ENCODE peak calls at places on chromosomes 11 and 22, in four cellular contexts. P, L, S and N are unnamed samples.

GRCh38 chr22:44595841-44596341 is 97.9 kb upstream of the RTL6 start:
- DNase-seq in S (no peak), L (no peak), P (peak), N (no peak)

GRCh38 chr11:57801185-57801490 is 39.5 kb downstream of the CTNND1 start:
- DNase-seq in S (no peak), P (no peak), L (no peak), N (no peak)

GRCh38 chr11:5624489-5625278 is at the start of gene TRIM34:
- DNase-seq in S (no peak), L (peak), P (no peak), N (no peak)

GRCh38 chr22:40703174-40703573 is 23.9 kb downstream of the MCHR1 start:
- DNase-seq in S (no peak), P (no peak), L (peak), N (no peak)

GRCh38 chr11:134120921-134121526 is 52.2 kb downstream of the JAM3 start:
- DNase-seq in S (no peak), P (peak), L (no peak), N (no peak)

GRCh38 chr11:43738600-43739409 is 58.3 kb downstream of the HSD17B12 start:
- DNase-seq in S (peak), L (no peak), P (no peak), N (no peak)

GRCh38 chr11:32392840-32393239 is 42.5 kb downstream of the WT1 start:
- DNase-seq in L (no peak), S (no peak), P (no peak), N (no peak)

GRCh38 chr22:42905702-42906183 is 48.7 kb upstream of the ARFGAP3 start:
- DNase-seq in L (no peak), P (peak), S (no peak), N (no peak)

GRCh38 chr22:19193879-19194278 is 15.3 kb upstream of the SLC25A1 start:
- DNase-seq in L (no peak), P (no peak), S (no peak), N (no peak)

GRCh38 chr11:76148941-76149613 is 57.2 kb downstream of the WNT11 start:
- DNase-seq in P (no peak), S (peak), L (no peak), N (no peak)

GRCh38 chr11:12239396-12240298 is 129.3 kb downstream of the MICAL2 start:
- DNase-seq in P (no peak), L (no peak), S (no peak), N (no peak)

GRCh38 chr11:61904539-61905048 is 12.8 kb downstream of the RAB3IL1 start:
- DNase-seq in P (no peak), L (no peak), S (peak), N (no peak)

GRCh38 chr11:4146765-4147098 is 52.1 kb downstream of the RRM1 start:
- DNase-seq in L (no peak), P (no peak), S (no peak), N (no peak)

GRCh38 chr11:131561486-131561885 is 191.1 kb downstream of the NTM start:
- DNase-seq in L (no peak), S (no peak), P (no peak), N (no peak)

GRCh38 chr11:76030973-76031590 is 175.2 kb downstream of the WNT11 start:
- DNase-seq in P (no peak), L (no peak), S (no peak), N (no peak)

GRCh38 chr11:62823677-62824076 is 8.2 kb downstream of the STX5 start:
- DNase-seq in P (no peak), S (no peak), L (no peak), N (no peak)

GRCh38 chr11:134330611-134331564 is 900 bp upstream of the GLB1L2 start:
- DNase-seq in L (no peak), S (peak), P (no peak), N (no peak)

GRCh38 chr11:60919956-60920355 is 4.3 kb upstream of the TMEM132A start:
- DNase-seq in L (no peak), S (no peak), P (no peak), N (no peak)

GRCh38 chr11:73579641-73580434 is 18.1 kb downstream of the FAM168A start:
- DNase-seq in S (no peak), L (no peak), P (no peak), N (no peak)

GRCh38 chr11:106030609-106031008 is 8.6 kb upstream of the MSANTD4 start:
- DNase-seq in P (no peak), L (no peak), S (no peak), N (no peak)

GRCh38 chr22:33873186-33873585 is 47.1 kb downstream of the LARGE1 start:
- DNase-seq in S (no peak), L (no peak), P (no peak), N (no peak)

GRCh38 chr11:100687032-100687629 is at the start of gene ARHGAP42:
- DNase-seq in P (peak), L (no peak), S (peak), N (peak)

GRCh38 chr11:75292943-75293342 is 52.4 kb downstream of the TPBGL start:
- DNase-seq in L (no peak), P (no peak), S (no peak), N (no peak)

GRCh38 chr11:61694971-61695706 is 14.9 kb downstream of the DAGLA start:
- DNase-seq in S (peak), L (no peak), P (peak), N (no peak)

DNA sequence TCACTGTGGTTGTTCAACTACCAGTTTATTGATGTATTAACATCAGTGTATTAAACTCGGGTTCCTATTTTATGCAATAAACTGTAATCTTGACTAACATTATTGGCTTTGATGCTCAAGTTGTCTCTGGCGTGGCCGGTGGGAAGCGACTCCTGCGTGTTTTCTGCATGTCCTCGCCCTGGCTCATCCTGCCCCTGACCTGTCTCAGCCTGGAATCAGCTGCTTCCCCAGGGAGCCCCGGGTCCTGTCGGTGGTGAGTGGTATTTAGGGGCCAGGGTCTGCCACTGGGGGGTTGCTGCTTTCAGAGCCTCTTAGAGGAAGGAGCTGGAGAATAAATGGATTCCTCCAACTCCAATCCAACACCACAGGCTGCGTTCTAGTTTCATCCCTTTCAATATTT is 22.5 kb downstream of the IFITM10 start:
- DNase-seq in L (no peak), S (no peak), P (no peak), N (no peak)
- TF ChIP-seq TCF12 in L (no peak), S (no peak), P (no peak), N (no peak)

GRCh38 chr22:32206774-32207758 is 2.2 kb upstream of the RFPL2 start:
- DNase-seq in L (no peak), S (peak), P (peak), N (peak)
- TF ChIP-seq TCF12 in L (no peak), S (no peak), P (no peak), N (no peak)

GRCh38 chr22:20584029-20584871 is 76.8 kb downstream of the MED15 start:
- DNase-seq in P (no peak), L (no peak), S (no peak), N (no peak)
- TF ChIP-seq TCF12 in P (no peak), L (no peak), S (no peak), N (no peak)

GRCh38 chr11:119742263-119742861 is 13.4 kb upstream of the NECTIN1 start:
- DNase-seq in L (no peak), S (no peak), P (peak), N (no peak)
- TF ChIP-seq TCF12 in L (no peak), S (no peak), P (no peak), N (no peak)

GRCh38 chr22:36765943-36766450 is 9.9 kb downstream of the IFT27 start:
- DNase-seq in L (no peak), S (no peak), P (no peak), N (no peak)
- TF ChIP-seq TCF12 in L (no peak), S (no peak), P (no peak), N (no peak)

GRCh38 chr11:65225284-65226102 is 36.3 kb upstream of the POLA2 start:
- DNase-seq in S (peak), L (no peak), P (peak), N (peak)
- TF ChIP-seq TCF12 in S (no peak), L (no peak), P (no peak), N (no peak)

GRCh38 chr11:81005595-81005994 is 1564.8 kb upstream of the TENM4 start:
- DNase-seq in L (no peak), S (no peak), P (no peak), N (no peak)
- TF ChIP-seq TCF12 in L (no peak), S (no peak), P (no peak), N (no peak)

GRCh38 chr11:44815917-44816456 is 89.2 kb downstream of the TSPAN18 start:
- DNase-seq in P (no peak), S (no peak), L (no peak), N (no peak)

GRCh38 chr11:44813401-44813800 is 86.6 kb downstream of the TSPAN18 start:
- DNase-seq in S (no peak), L (no peak), P (no peak), N (no peak)

GRCh38 chr11:44812971-44813370 is 86.2 kb downstream of the TSPAN18 start:
- DNase-seq in L (no peak), S (no peak), P (no peak), N (no peak)

GRCh38 chr11:44816761-44817160 is 90.0 kb downstream of the TSPAN18 start:
- DNase-seq in P (no peak), S (no peak), L (no peak), N (no peak)

DNA sequence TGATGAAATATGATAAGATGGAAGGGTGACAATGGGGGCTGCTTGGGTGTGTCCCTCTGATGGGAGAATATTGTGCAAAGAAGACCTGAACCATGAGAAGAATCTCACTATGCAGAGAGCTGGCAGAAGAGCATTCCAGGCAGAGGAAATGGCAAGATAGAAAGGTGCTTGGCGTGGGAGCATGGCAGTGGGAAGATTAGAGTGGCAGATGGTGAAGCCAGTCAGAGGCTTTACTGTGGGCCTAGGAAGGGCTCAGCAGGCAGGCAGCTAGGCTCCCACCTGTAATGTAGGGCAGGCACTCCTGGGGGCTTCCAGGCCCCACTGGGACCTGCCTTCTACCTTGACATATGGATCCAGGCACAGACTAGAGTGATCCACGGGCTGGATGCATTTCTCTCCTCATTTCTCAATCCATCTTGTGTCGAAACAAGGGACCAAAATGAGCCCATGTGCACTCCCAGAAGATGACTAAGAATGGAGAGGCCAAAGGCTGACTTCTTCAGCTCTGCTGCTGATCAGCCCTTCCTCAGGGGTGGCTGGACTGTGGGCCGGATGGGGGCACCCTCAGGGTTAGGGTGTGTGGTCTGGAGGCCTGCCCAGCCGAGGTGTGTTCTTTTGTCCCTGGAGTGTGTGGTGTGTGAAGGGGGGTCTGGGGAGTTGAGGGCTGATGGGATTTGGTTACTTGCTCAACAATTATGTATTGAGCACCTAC is 88.3 kb downstream of the TSPAN18 start:
- DNase-seq in P (no peak), L (no peak), S (no peak), N (no peak)
- TF ChIP-seq TCF12 in P (no peak), L (no peak), S (no peak), N (no peak)

GRCh38 chr11:34264266-34265110 is 93.3 kb downstream of the ABTB2 start:
- DNase-seq in S (no peak), L (no peak), P (no peak), N (no peak)

GRCh38 chr11:34262601-34263081 is 95.2 kb downstream of the ABTB2 start:
- DNase-seq in P (peak), S (no peak), L (no peak), N (no peak)

GRCh38 chr11:34261095-34261494 is 96.7 kb downstream of the ABTB2 start:
- DNase-seq in P (no peak), S (peak), L (no peak), N (no peak)

GRCh38 chr11:34261820-34262219 is 96.0 kb downstream of the ABTB2 start:
- DNase-seq in P (no peak), S (no peak), L (no peak), N (no peak)

GRCh38 chr11:34263462-34264186 is 94.2 kb downstream of the ABTB2 start:
- DNase-seq in P (no peak), S (peak), L (no peak), N (no peak)
- TF ChIP-seq TCF12 in P (peak), S (no peak), L (no peak), N (no peak)

DNA sequence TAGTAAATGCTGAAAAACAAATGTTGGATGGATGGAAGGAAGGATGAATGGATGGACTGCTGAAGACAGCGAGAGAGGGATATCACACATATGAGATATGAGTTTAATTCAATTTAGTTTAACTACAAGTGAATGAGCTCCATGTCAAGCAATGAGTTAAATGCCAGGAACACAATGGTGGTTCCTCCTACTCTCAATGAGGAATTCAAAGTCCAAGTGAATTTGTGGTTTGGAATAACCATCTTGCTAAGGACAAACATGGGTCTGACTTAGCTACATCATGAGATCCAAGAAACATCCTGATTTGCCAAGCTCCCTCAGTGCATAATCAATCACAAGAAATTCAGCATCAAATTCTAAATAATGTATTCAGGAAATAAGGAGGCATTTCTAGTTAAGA is 26.1 kb upstream of the PPP2R1B start:
- DNase-seq in P (no peak), L (no peak), S (peak), N (no peak)
- TF ChIP-seq TCF12 in P (no peak), L (no peak), S (no peak), N (no peak)